ENCODE peak calls at places on chromosomes 13 and 19, in nine cellular contexts. B, I, O, T, D, S, F, Z and R are unnamed samples. For H3K9me2, H3K4me1 and H4K20me1, the result is how much of the 10 kb centered on the place peaks cover.

GRCh38 chr19:49333426-49334288 is 1.5 kb upstream of the CD37 start:
- DNase-seq in T (no peak), S (no peak), I (no peak), D (no peak), B (peak), F (peak), O (no peak), Z (peak), R (no peak)

GRCh38 chr19:42919757-42920079 is 2.0 kb upstream of the PSG6 start:
- DNase-seq in F (no peak), I (no peak), Z (peak), B (no peak), O (no peak), D (no peak), T (no peak), S (no peak), R (no peak)

GRCh38 chr13:40984670-40985366 is 34.3 kb downstream of the ELF1 start:
- DNase-seq in O (no peak), T (no peak), S (no peak), I (no peak), D (no peak), B (peak), Z (peak), F (peak), R (no peak)

GRCh38 chr13:27200413-27201066 is 28.9 kb upstream of the USP12 start:
- DNase-seq in O (no peak), T (no peak), F (no peak), D (peak), I (no peak), S (no peak), B (no peak), Z (no peak), R (no peak)

GRCh38 chr19:30212574-30212973 is 159.6 kb upstream of the ZNF536 start:
- DNase-seq in T (no peak), I (no peak), Z (no peak), F (no peak), D (no peak), O (no peak), B (no peak), S (no peak), R (no peak)

GRCh38 chr13:99961634-99962033 is 9.9 kb downstream of the ZIC5 start:
- DNase-seq in F (no peak), D (no peak), S (no peak), B (no peak), Z (no peak), I (no peak), O (no peak), T (no peak), R (no peak)

GRCh38 chr13:108176685-108177274 is 38.6 kb downstream of the LIG4 start:
- DNase-seq in B (peak), T (peak), F (no peak), S (peak), D (peak), Z (peak), I (peak), O (peak), R (peak)

GRCh38 chr13:41007359-41008118 is 11.6 kb downstream of the ELF1 start:
- DNase-seq in O (no peak), I (no peak), T (no peak), S (peak), B (peak), F (no peak), D (peak), Z (peak), R (no peak)

GRCh38 chr13:27472441-27472840 is 22.1 kb upstream of the MTIF3 start:
- DNase-seq in T (no peak), D (peak), F (no peak), B (no peak), O (no peak), Z (no peak), S (no peak), I (no peak), R (no peak)

GRCh38 chr19:42283248-42284065 is 14.4 kb downstream of the CIC start:
- DNase-seq in O (peak), F (peak), B (peak), S (peak), Z (peak), I (peak), T (peak), D (no peak), R (peak)

GRCh38 chr19:36010402-36010801 is 1.8 kb upstream of the SYNE4 start:
- DNase-seq in D (no peak), B (no peak), S (no peak), O (no peak), F (no peak), Z (no peak), T (no peak), I (no peak), R (no peak)

GRCh38 chr13:21372530-21372929 is 86.6 kb downstream of the ZDHHC20 start:
- DNase-seq in Z (no peak), I (no peak), T (no peak), B (no peak), S (no peak), F (no peak), D (no peak), O (no peak), R (no peak)

GRCh38 chr13:31214379-31214778 is 14.6 kb downstream of the B3GLCT start:
- DNase-seq in D (no peak), Z (peak), I (no peak), S (no peak), B (no peak), T (no peak), O (no peak), F (no peak), R (no peak)

GRCh38 chr13:54989418-54989817 is 1960.8 kb downstream of the OLFM4 start:
- DNase-seq in B (no peak), S (peak), O (no peak), F (no peak), I (no peak), T (no peak), Z (no peak), D (no peak), R (no peak)

GRCh38 chr13:20258963-20259288 is 26.8 kb upstream of the GJB6 start:
- DNase-seq in Z (no peak), S (no peak), D (no peak), T (no peak), B (no peak), I (no peak), F (no peak), O (no peak), R (no peak)

GRCh38 chr19:44867578-44867977 is 21.5 kb downstream of the NECTIN2 start:
- DNase-seq in Z (no peak), S (no peak), B (no peak), I (no peak), D (no peak), O (no peak), T (peak), F (no peak), R (no peak)

GRCh38 chr13:111153977-111154332 is 38.8 kb downstream of the ARHGEF7 start:
- DNase-seq in S (peak), I (no peak), T (no peak), Z (no peak), B (peak), F (peak), O (peak), D (peak), R (no peak)

GRCh38 chr19:919157-920050 is 2.3 kb downstream of the KISS1R start:
- DNase-seq in D (peak), F (no peak), S (peak), I (no peak), O (peak), T (no peak), B (no peak), Z (no peak), R (peak)

GRCh38 chr19:48484931-48485612 is 15.9 kb downstream of the CYTH2 start:
- DNase-seq in F (no peak), S (peak), B (no peak), I (no peak), Z (no peak), O (no peak), D (no peak), T (no peak), R (no peak)

GRCh38 chr13:49821216-49821820 is 28.8 kb upstream of the KPNA3 start:
- DNase-seq in F (no peak), I (no peak), T (no peak), O (peak), B (no peak), S (peak), Z (peak), D (no peak), R (no peak)

GRCh38 chr13:27607125-27607524 is 13.2 kb downstream of the LNX2 start:
- DNase-seq in Z (peak), O (peak), D (peak), I (peak), T (no peak), B (no peak), S (no peak), F (no peak), R (peak)

GRCh38 chr19:17424743-17425365 is 5.0 kb downstream of the MVB12A start:
- DNase-seq in F (no peak), S (peak), T (peak), O (no peak), D (peak), I (no peak), B (peak), Z (peak), R (peak)

GRCh38 chr19:33627526-33627925 is 5.8 kb downstream of the CHST8 start:
- DNase-seq in S (no peak), F (no peak), B (no peak), O (no peak), D (no peak), I (no peak), T (no peak), Z (no peak), R (no peak)
- H3K9me2 ChIP-seq in S (under half), F (under half), B (under half), O (under half), D (under half), I (under half), T (under half), Z (under half), R (under half)

GRCh38 chr13:101140087-101140770 is 276.1 kb downstream of the NALCN start:
- DNase-seq in O (no peak), D (no peak), B (no peak), S (no peak), Z (no peak), T (no peak), F (no peak), I (no peak), R (no peak)
- H3K4me1 ChIP-seq in O (under half), D (under half), B (under half), S (under half), Z (under half), T (under half), F (under half), I (under half), R (under half)

GRCh38 chr19:3807574-3808354 is 21.6 kb upstream of the MATK start:
- DNase-seq in Z (no peak), O (no peak), T (no peak), F (no peak), S (no peak), B (no peak), D (no peak), I (no peak), R (no peak)

GRCh38 chr19:3805859-3806258 is 19.7 kb upstream of the MATK start:
- DNase-seq in S (no peak), D (no peak), F (no peak), I (no peak), T (no peak), B (no peak), O (no peak), Z (no peak), R (no peak)

GRCh38 chr19:3804429-3804828 is 18.2 kb upstream of the MATK start:
- DNase-seq in T (no peak), Z (no peak), O (no peak), D (no peak), F (no peak), B (no peak), S (no peak), I (no peak), R (no peak)

GRCh38 chr19:3808420-3809143 is 22.4 kb upstream of the MATK start:
- DNase-seq in O (no peak), S (no peak), D (no peak), T (no peak), I (no peak), Z (no peak), F (no peak), B (no peak), R (no peak)

GRCh38 chr19:3807131-3807480 is 20.9 kb upstream of the MATK start:
- DNase-seq in O (no peak), T (no peak), F (no peak), Z (no peak), I (no peak), S (no peak), B (no peak), D (no peak), R (no peak)
- H4K20me1 ChIP-seq in O (under half), T (under half), F (under half), Z (under half), I (under half), S (under half), B (under half), D (under half), R (under half)

GRCh38 chr19:14328406-14328805 is 52.8 kb upstream of the ADGRE5 start:
- DNase-seq in F (no peak), O (no peak), Z (no peak), T (no peak), S (no peak), I (no peak), D (no peak), B (no peak), R (no peak)
- H3K9me2 ChIP-seq in F (under half), O (under half), Z (under half), T (under half), S (under half), I (under half), D (under half), B (under half), R (under half)

GRCh38 chr19:7908742-7909461 is 5.2 kb downstream of the MAP2K7 start:
- DNase-seq in D (no peak), I (no peak), S (peak), T (no peak), B (no peak), O (no peak), Z (no peak), F (no peak), R (no peak)
- H3K4me1 ChIP-seq in D (under half), I (under half), S (under half), T (under half), B (under half), O (under half), Z (under half), F (under half), R (under half)

GRCh38 chr13:95678967-95679366 is 2.0 kb downstream of the DNAJC3 start:
- DNase-seq in I (no peak), S (no peak), B (no peak), F (no peak), O (no peak), D (no peak), Z (no peak), T (no peak), R (no peak)
- H4K20me1 ChIP-seq in I (under half), S (under half), B (under half), F (under half), O (under half), D (under half), Z (under half), T (under half), R (under half)

GRCh38 chr19:6415592-6416190 is 8.9 kb downstream of the KHSRP start:
- DNase-seq in D (no peak), I (no peak), O (no peak), S (no peak), T (no peak), B (no peak), F (no peak), Z (no peak), R (no peak)
- H3K9me2 ChIP-seq in D (under half), I (under half), O (under half), S (under half), T (under half), B (under half), F (under half), Z (under half), R (under half)